ENCODE peak calls at places on chromosome 9, in six cellular contexts. Y is aorta; D is H7; J is central memory CD4-positive, alpha-beta T cell; C is naive B cell; X is GM19239. V is an unnamed sample.

GRCh38 chr9:27569406-27569805 is 3.9 kb downstream of the C9orf72 start:
- DNase-seq in X (no peak), D (no peak), J (no peak), C (no peak), Y (no peak), V (no peak)

GRCh38 chr9:18849910-18850677 is 182.9 kb downstream of the SAXO1 start:
- DNase-seq in C (no peak), J (no peak), D (no peak), Y (no peak), X (no peak), V (no peak)

GRCh38 chr9:80951675-80952074 is 737.7 kb downstream of the TLE1 start:
- DNase-seq in X (no peak), C (no peak), D (no peak), J (no peak), Y (no peak), V (no peak)

GRCh38 chr9:127652733-127653132 is 40.7 kb downstream of the STXBP1 start:
- DNase-seq in C (no peak), X (no peak), Y (no peak), J (no peak), D (no peak), V (no peak)

GRCh38 chr9:33719581-33720374 is 75.6 kb upstream of the PRSS3 start:
- DNase-seq in C (peak), X (no peak), J (peak), Y (no peak), D (peak), V (peak)

GRCh38 chr9:97747201-97747965 is 50.2 kb upstream of the XPA start:
- DNase-seq in X (no peak), D (no peak), Y (no peak), J (no peak), C (no peak), V (no peak)

GRCh38 chr9:136886610-136887597 is 588 bp downstream of the TRAF2 start:
- DNase-seq in D (peak), Y (no peak), J (peak), X (peak), C (peak), V (no peak)

GRCh38 chr9:100505564-100506159 is 32.7 kb downstream of the TMEFF1 start:
- DNase-seq in X (peak), Y (no peak), D (peak), C (peak), J (peak), V (peak)

GRCh38 chr9:18195223-18195622 is 278.7 kb upstream of the ADAMTSL1 start:
- DNase-seq in D (no peak), J (no peak), C (no peak), Y (no peak), X (no peak), V (no peak)